ENCODE peak calls at places on chromosomes 1 and 21, in seven cellular contexts. E is kidney; Y is activated T-cell treated with anti-CD3 and anti-CD28 coated beads, Interleukin-2, amount 50 U/mL, for 1 hour; L is left ventricle myocardium superior; A is NCI-H774; O is stimulated activated CD8-positive, alpha-beta memory T cell treated with anti-CD3 and anti-CD28 coated beads, Interleukin-7, amount 100 ng/mL, for 1 hour; D is fibroblast of pulmonary artery. N is an unnamed sample.

GRCh38 chr1:164716992-164717703 is 158.2 kb downstream of the PBX1 start:
- DNase-seq in L (no peak), D (peak), E (no peak), A (peak), O (no peak), Y (no peak), N (peak)

GRCh38 chr21:14646893-14647292 is 100.8 kb upstream of the SAMSN1 start:
- DNase-seq in E (no peak), D (no peak), Y (no peak), A (no peak), O (no peak), L (no peak), N (no peak)

GRCh38 chr1:64505944-64506658 is 36.2 kb downstream of the CACHD1 start:
- DNase-seq in O (no peak), Y (peak), E (no peak), L (peak), D (no peak), A (peak), N (no peak)

GRCh38 chr1:62131093-62131725 is 63.4 kb upstream of the L1TD1 start:
- DNase-seq in L (no peak), E (no peak), A (peak), Y (no peak), D (peak), O (no peak), N (peak)

GRCh38 chr1:110163591-110163990 is 13.3 kb downstream of the SLC6A17 start:
- DNase-seq in A (no peak), Y (no peak), E (no peak), O (no peak), L (no peak), D (no peak), N (no peak)

GRCh38 chr21:41242238-41242829 is 74.3 kb upstream of the FAM3B start:
- DNase-seq in E (no peak), D (no peak), A (no peak), Y (no peak), L (no peak), O (no peak), N (no peak)

GRCh38 chr1:2413495-2414296 is 1.3 kb upstream of the PEX10 start:
- DNase-seq in A (no peak), L (no peak), E (no peak), Y (peak), O (no peak), D (no peak), N (no peak)

GRCh38 chr1:195005338-195005737 is 1602.9 kb downstream of the KCNT2 start:
- DNase-seq in D (no peak), A (peak), L (no peak), E (no peak), Y (no peak), O (no peak), N (no peak)